ENCODE peak calls at places on chromosomes 1 and 21, in eight cellular contexts. B is left lung, R is Caco-2, S is fibroblast of pulmonary artery, F is IMR-90, W is body of pancreas, X is left ventricle myocardium inferior, D is progenitor cell of endocrine pancreas. K is an unnamed sample.

GRCh38 chr1:210185063-210185462 is 47.5 kb upstream of the SERTAD4 start:
- DNase-seq in W (no peak), D (no peak), F (no peak), X (no peak), S (no peak), B (no peak), R (no peak), K (no peak)

GRCh38 chr1:245682638-245683376 is 528.0 kb downstream of the KIF26B start:
- DNase-seq in R (no peak), W (no peak), D (no peak), S (peak), X (no peak), F (peak), B (no peak), K (no peak)

GRCh38 chr1:47978486-47978885 is 18.7 kb downstream of the TRABD2B start:
- DNase-seq in X (no peak), B (no peak), D (no peak), S (no peak), F (peak), W (no peak), R (no peak), K (no peak)

GRCh38 chr1:63774617-63775417 is 1.0 kb downstream of the ROR1 start:
- DNase-seq in X (peak), F (peak), B (peak), D (no peak), S (peak), R (peak), W (peak), K (no peak)

GRCh38 chr1:170666661-170667060 is 2.7 kb downstream of the PRRX1 start:
- DNase-seq in S (no peak), R (no peak), X (no peak), D (no peak), W (no peak), F (no peak), B (no peak), K (peak)

GRCh38 chr1:917466-918091 is 6.1 kb upstream of the SAMD11 start:
- DNase-seq in R (no peak), S (no peak), X (no peak), W (peak), F (no peak), D (no peak), B (no peak), K (no peak)

GRCh38 chr1:214441119-214441518 is 110.3 kb downstream of the PTPN14 start:
- DNase-seq in B (no peak), D (no peak), X (no peak), W (no peak), F (peak), R (no peak), S (peak), K (no peak)

GRCh38 chr21:14259669-14260458 is 43.9 kb downstream of the RBM11 start:
- DNase-seq in S (peak), R (peak), W (no peak), F (peak), B (no peak), X (no peak), D (no peak), K (no peak)

GRCh38 chr1:3809680-3810079 is 13.4 kb upstream of the LRRC47 start:
- DNase-seq in X (no peak), F (no peak), W (no peak), B (no peak), S (no peak), R (no peak), D (no peak), K (no peak)

GRCh38 chr21:37074195-37074510 is 1.1 kb downstream of the TTC3 start:
- DNase-seq in W (no peak), S (no peak), X (no peak), D (peak), R (peak), B (no peak), F (no peak), K (no peak)

GRCh38 chr1:112393634-112393976 is 2.4 kb upstream of the CTTNBP2NL start:
- DNase-seq in X (no peak), W (no peak), F (no peak), R (no peak), S (peak), D (no peak), B (no peak), K (no peak)

GRCh38 chr1:42214447-42214871 is 49.9 kb upstream of the GUCA2A start:
- DNase-seq in B (peak), X (no peak), F (peak), R (no peak), W (peak), S (peak), D (no peak), K (no peak)

GRCh38 chr1:236810018-236810417 is 14.9 kb downstream of the MTR start:
- DNase-seq in D (no peak), R (no peak), B (no peak), X (no peak), W (no peak), F (peak), S (no peak), K (no peak)

GRCh38 chr1:173784997-173785396 is 39.5 kb upstream of the DARS2 start:
- DNase-seq in W (no peak), X (no peak), R (no peak), F (no peak), S (no peak), B (no peak), D (no peak), K (no peak)

GRCh38 chr1:101112051-101112770 is 86.6 kb upstream of the DPH5 start:
- DNase-seq in B (peak), F (no peak), X (peak), S (peak), D (no peak), W (no peak), R (no peak), K (no peak)

GRCh38 chr1:16014509-16015482 is 3.0 kb downstream of the HSPB7 start:
- DNase-seq in D (no peak), W (peak), B (no peak), F (no peak), X (peak), R (no peak), S (no peak), K (peak)

GRCh38 chr21:17671733-17672132 is 59.0 kb upstream of the BTG3 start:
- DNase-seq in X (no peak), S (no peak), B (no peak), D (no peak), W (no peak), F (no peak), R (no peak), K (no peak)

GRCh38 chr1:30853350-30853749 is 55.2 kb downstream of the SDC3 start:
- DNase-seq in F (no peak), X (no peak), W (no peak), R (no peak), S (peak), D (no peak), B (no peak), K (no peak)

GRCh38 chr1:54818461-54819194 is 17.5 kb upstream of the TTC22 start:
- DNase-seq in B (no peak), F (no peak), D (no peak), W (no peak), R (no peak), S (peak), X (no peak), K (peak)

GRCh38 chr1:110218739-110219138 is 8.6 kb downstream of the KCNC4 start:
- DNase-seq in R (peak), X (no peak), W (no peak), S (peak), D (peak), F (peak), B (no peak), K (no peak)

GRCh38 chr1:156075158-156075557 is 7.1 kb downstream of the MEX3A start:
- DNase-seq in S (no peak), W (no peak), R (no peak), F (no peak), X (no peak), B (no peak), D (no peak), K (no peak)

GRCh38 chr21:34545079-34545884 is 33.3 kb upstream of the KCNE1 start:
- DNase-seq in R (peak), B (peak), X (no peak), F (peak), S (peak), D (no peak), W (peak), K (no peak)

GRCh38 chr1:15106608-15107007 is 46.9 kb upstream of the TMEM51 start:
- DNase-seq in W (peak), X (no peak), R (no peak), D (no peak), S (peak), B (peak), F (no peak), K (no peak)

GRCh38 chr1:116256875-116257823 is 115.9 kb upstream of the ATP1A1 start:
- DNase-seq in B (no peak), D (no peak), X (no peak), W (no peak), S (no peak), R (no peak), F (no peak), K (no peak)

GRCh38 chr1:29635073-29635335 is 398.7 kb downstream of the PTPRU start:
- DNase-seq in F (no peak), S (no peak), W (no peak), R (no peak), B (no peak), D (no peak), X (no peak), K (no peak)

GRCh38 chr1:110176299-110176956 is 26.1 kb downstream of the SLC6A17 start:
- DNase-seq in W (peak), S (no peak), R (no peak), B (no peak), D (no peak), F (no peak), X (peak), K (no peak)

GRCh38 chr1:44798481-44799365 is 1.5 kb upstream of the PLK3 start:
- DNase-seq in S (no peak), R (no peak), X (peak), W (no peak), F (no peak), D (no peak), B (peak), K (peak)

GRCh38 chr21:27885296-27885711 is 918.4 kb upstream of the ADAMTS5 start:
- DNase-seq in S (no peak), B (no peak), D (no peak), F (no peak), W (no peak), X (no peak), R (no peak), K (no peak)

GRCh38 chr1:53520481-53520880 is 61.3 kb downstream of the DMRTB1 start:
- DNase-seq in F (no peak), R (no peak), B (no peak), W (no peak), S (no peak), X (no peak), D (no peak), K (no peak)

GRCh38 chr1:22830747-22831340 is 120.2 kb downstream of the EPHB2 start:
- DNase-seq in R (no peak), D (no peak), F (no peak), W (no peak), S (no peak), X (no peak), B (no peak), K (no peak)

GRCh38 chr1:21818661-21819060 is 6.6 kb downstream of the LDLRAD2 start:
- DNase-seq in R (peak), X (peak), F (no peak), B (no peak), W (no peak), D (no peak), S (peak), K (no peak)

GRCh38 chr1:61124691-61125090 is 42.3 kb downstream of the NFIA start:
- DNase-seq in B (no peak), W (peak), R (no peak), D (no peak), S (no peak), X (peak), F (no peak), K (no peak)

GRCh38 chr1:176604461-176604860 is 141.5 kb downstream of the PAPPA2 start:
- DNase-seq in B (no peak), X (no peak), D (no peak), W (no peak), R (no peak), S (no peak), F (no peak), K (no peak)
- TF ChIP-seq CTCF in B (no peak), X (no peak), D (no peak), W (no peak), R (no peak), S (no peak), F (no peak), K (no peak)

GRCh38 chr1:25731626-25732370 is 68.2 kb upstream of the SELENON start:
- DNase-seq in B (no peak), X (no peak), S (no peak), D (no peak), F (no peak), W (no peak), R (no peak), K (no peak)
- TF ChIP-seq CTCF in B (no peak), X (no peak), S (no peak), D (no peak), F (no peak), W (no peak), R (no peak), K (no peak)

GRCh38 chr1:86832409-86832808 is 81.5 kb downstream of the SELENOF start:
- DNase-seq in R (no peak), D (no peak), S (no peak), W (no peak), X (no peak), F (no peak), B (no peak), K (no peak)

GRCh38 chr1:86828024-86828423 is 85.9 kb downstream of the SELENOF start:
- DNase-seq in B (no peak), D (no peak), R (no peak), S (no peak), W (no peak), X (no peak), F (no peak), K (no peak)

DNA sequence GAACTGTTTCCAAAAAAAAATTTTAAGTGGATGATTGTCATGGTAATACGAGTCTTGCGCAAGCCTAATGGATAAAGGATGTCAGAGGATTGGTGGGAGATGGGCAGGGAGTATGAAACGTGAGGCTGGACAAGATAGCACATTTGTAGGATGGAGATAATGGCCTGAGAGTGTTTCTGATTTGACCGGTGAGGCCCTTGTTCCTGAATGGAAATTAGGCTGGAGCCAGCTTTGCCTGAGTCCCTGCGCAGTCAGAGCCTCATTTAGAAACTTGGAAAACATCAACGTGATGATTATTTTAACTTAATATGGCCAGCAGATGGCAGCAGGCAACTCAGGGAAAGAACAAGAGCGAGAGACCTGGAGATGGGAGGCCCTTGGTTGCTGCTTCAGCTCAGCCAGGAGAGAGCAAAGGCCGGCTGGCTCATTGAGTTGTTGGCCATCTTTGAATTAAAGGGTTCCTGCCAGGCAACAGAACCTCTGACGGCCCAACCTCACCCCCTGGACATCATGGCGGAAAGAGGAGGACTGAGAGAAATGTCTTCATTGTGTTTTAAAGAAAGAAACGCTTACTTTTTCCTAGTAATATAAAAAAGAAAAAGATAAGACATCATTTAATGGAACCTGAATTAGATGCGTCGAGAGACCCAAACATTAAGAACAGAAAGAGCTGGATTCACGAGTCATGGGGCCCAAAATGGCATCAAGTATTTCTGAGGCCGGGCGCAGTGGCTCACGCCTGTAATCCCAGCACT is 80.3 kb downstream of the SELENOF start:
- DNase-seq in S (peak), R (peak), D (peak), F (peak), B (peak), X (peak), W (peak), K (no peak)
- TF ChIP-seq CTCF in S (peak), R (peak), D (peak), F (peak), B (peak), X (peak), W (peak), K (peak)

DNA sequence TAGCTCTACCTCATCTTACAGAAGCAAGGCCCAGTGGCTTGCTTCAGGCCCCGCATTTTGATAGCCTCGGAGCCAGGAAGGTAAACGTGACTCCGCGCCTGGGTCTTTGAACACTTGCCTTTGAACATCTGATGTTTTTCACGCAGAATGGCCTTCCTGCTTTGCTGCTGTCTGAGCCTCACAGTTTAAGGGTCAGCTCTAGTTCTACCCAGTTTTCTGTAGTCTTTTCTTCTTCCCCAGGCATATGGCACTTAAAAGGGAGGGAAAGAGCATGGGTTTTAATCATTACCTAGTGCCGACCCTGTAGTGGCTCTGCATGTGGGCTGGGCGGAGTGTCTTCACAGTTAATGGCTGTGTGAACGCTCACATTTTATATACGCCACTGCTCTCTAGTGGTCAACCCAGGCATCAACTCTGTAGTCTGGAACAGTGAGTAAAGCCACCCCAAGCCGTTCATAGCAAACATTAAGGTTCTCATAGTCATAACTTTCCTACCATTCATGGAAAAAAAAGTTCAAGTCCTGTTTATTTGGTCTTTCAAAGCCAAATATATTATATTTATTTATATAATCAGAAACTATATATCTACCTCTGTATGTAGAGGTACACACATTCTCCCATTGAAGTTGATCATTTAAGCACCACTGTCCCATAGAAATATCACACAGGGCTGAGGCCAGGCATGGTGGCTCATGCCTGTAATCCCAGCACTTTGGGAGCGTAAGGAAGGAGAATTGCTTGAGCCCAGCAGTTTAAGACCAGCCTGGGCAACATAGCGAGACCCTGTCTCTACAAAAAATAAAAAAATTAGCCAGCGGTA is 78.1 kb downstream of the IER5 start:
- DNase-seq in R (peak), S (peak), D (peak), W (peak), X (peak), F (peak), B (peak), K (no peak)
- TF ChIP-seq CTCF in R (peak), S (peak), D (peak), W (peak), X (peak), F (peak), B (peak), K (peak)

GRCh38 chr1:26999440-26999987 is 6.0 kb downstream of the TRNP1 start:
- DNase-seq in X (peak), R (peak), S (peak), D (no peak), F (peak), B (peak), W (peak), K (peak)
- TF ChIP-seq CTCF in X (no peak), R (no peak), S (no peak), D (no peak), F (no peak), B (no peak), W (no peak), K (no peak)

DNA sequence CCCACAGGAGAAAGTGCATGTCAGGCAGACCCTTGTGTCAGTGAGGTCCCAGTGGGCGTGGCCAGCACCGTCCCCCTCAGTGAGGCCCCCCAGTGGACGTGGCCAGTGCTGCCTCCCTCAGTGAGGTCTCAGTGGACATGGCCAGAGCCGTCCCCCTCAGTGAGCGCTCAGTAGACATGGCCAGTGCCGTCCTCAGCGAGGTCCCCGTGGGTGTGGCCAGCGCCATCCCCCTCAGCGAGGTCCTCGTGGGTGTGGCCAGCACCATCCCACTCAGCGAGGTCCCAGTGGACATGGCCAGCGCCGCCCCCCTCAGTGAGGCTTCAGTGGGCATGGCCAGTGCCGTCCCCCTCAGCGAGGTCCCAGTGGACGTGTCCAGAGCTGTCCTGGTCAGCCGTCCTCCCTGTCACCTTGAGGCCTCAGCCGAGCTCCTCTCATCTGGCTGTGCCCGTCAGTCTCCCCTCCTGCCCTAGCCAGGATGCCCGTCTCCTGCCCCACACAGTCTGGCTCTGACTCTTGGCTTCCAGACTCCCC is 35.5 kb downstream of the PDE9A start:
- DNase-seq in R (no peak), X (no peak), F (no peak), D (no peak), B (no peak), S (no peak), W (no peak), K (peak)
- TF ChIP-seq CTCF in R (no peak), X (no peak), F (no peak), D (no peak), B (no peak), S (no peak), W (no peak), K (no peak)

GRCh38 chr1:223161321-223161720 is 18.3 kb upstream of the TLR5 start:
- DNase-seq in W (no peak), X (no peak), D (no peak), F (no peak), R (no peak), S (no peak), B (no peak), K (no peak)
- TF ChIP-seq CTCF in W (no peak), X (no peak), D (peak), F (no peak), R (peak), S (no peak), B (no peak), K (no peak)

K was measured in chondrocyte.